ENCODE peak calls at places on chromosomes 13 and 19, in ten cellular contexts. One of them, this sample, is unnamed.

GRCh38 chr19:45090034-45090433 is 2.9 kb upstream of the PPP1R37 start:
- DNase-seq in NCI-H1092 treated with DMSO at 0.1 percent for 48 hours: no peak
- DNase-seq in islet precursor cell: peak; percentile 92
- DNase-seq in amygdala: no peak
- DNase-seq in RCC 7860: no peak
- DNase-seq in fibroblast of pulmonary artery: no peak
- DNase-seq in activated CD8-positive, alpha-beta memory T cell treated with anti-CD3 and anti-CD28 coated beads for 48 hours: no peak
- DNase-seq in transverse colon: no peak
- DNase-seq in pancreas: no peak
- DNase-seq in CD8-positive, alpha-beta memory T cell: no peak
- DNase-seq in this sample: no peak

GRCh38 chr13:79527698-79528097 is 46.7 kb downstream of the NDFIP2 start:
- DNase-seq in NCI-H1092 treated with DMSO at 0.1 percent for 48 hours: no peak
- DNase-seq in islet precursor cell: no peak
- DNase-seq in amygdala: no peak
- DNase-seq in RCC 7860: no peak
- DNase-seq in fibroblast of pulmonary artery: no peak
- DNase-seq in activated CD8-positive, alpha-beta memory T cell treated with anti-CD3 and anti-CD28 coated beads for 48 hours: no peak
- DNase-seq in transverse colon: no peak
- DNase-seq in pancreas: no peak
- DNase-seq in CD8-positive, alpha-beta memory T cell: no peak
- DNase-seq in this sample: no peak

GRCh38 chr19:4515732-4516131 is 2.6 kb downstream of the PLIN4 start:
- DNase-seq in NCI-H1092 treated with DMSO at 0.1 percent for 48 hours: no peak
- DNase-seq in islet precursor cell: no peak
- DNase-seq in amygdala: no peak
- DNase-seq in RCC 7860: no peak
- DNase-seq in fibroblast of pulmonary artery: no peak
- DNase-seq in activated CD8-positive, alpha-beta memory T cell treated with anti-CD3 and anti-CD28 coated beads for 48 hours: no peak
- DNase-seq in transverse colon: no peak
- DNase-seq in pancreas: no peak
- DNase-seq in CD8-positive, alpha-beta memory T cell: no peak
- DNase-seq in this sample: no peak

GRCh38 chr19:46404039-46404883 is 9.1 kb downstream of the CCDC8 start:
- DNase-seq in NCI-H1092 treated with DMSO at 0.1 percent for 48 hours: no peak
- DNase-seq in islet precursor cell: peak; percentile 92
- DNase-seq in amygdala: peak; percentile 32
- DNase-seq in RCC 7860: no peak
- DNase-seq in fibroblast of pulmonary artery: peak; percentile 41
- DNase-seq in activated CD8-positive, alpha-beta memory T cell treated with anti-CD3 and anti-CD28 coated beads for 48 hours: no peak
- DNase-seq in transverse colon: peak; percentile 63
- DNase-seq in pancreas: peak; percentile 72
- DNase-seq in CD8-positive, alpha-beta memory T cell: no peak
- DNase-seq in this sample: no peak

GRCh38 chr19:7928741-7929701 is 3.1 kb upstream of the CTXN1 start:
- DNase-seq in NCI-H1092 treated with DMSO at 0.1 percent for 48 hours: no peak
- DNase-seq in islet precursor cell: peak; percentile 81
- DNase-seq in amygdala: no peak
- DNase-seq in RCC 7860: peak; percentile 53
- DNase-seq in fibroblast of pulmonary artery: peak; percentile 92
- DNase-seq in activated CD8-positive, alpha-beta memory T cell treated with anti-CD3 and anti-CD28 coated beads for 48 hours: peak; percentile 56
- DNase-seq in transverse colon: no peak
- DNase-seq in pancreas: peak; percentile 79
- DNase-seq in CD8-positive, alpha-beta memory T cell: peak; percentile 75
- DNase-seq in this sample: peak; percentile 74

GRCh38 chr13:51826606-51827005 is 18.4 kb downstream of the TMEM272 start:
- DNase-seq in NCI-H1092 treated with DMSO at 0.1 percent for 48 hours: no peak
- DNase-seq in islet precursor cell: no peak
- DNase-seq in amygdala: no peak
- DNase-seq in RCC 7860: no peak
- DNase-seq in fibroblast of pulmonary artery: peak; percentile 31
- DNase-seq in activated CD8-positive, alpha-beta memory T cell treated with anti-CD3 and anti-CD28 coated beads for 48 hours: no peak
- DNase-seq in transverse colon: peak; percentile 37
- DNase-seq in pancreas: no peak
- DNase-seq in CD8-positive, alpha-beta memory T cell: no peak
- DNase-seq in this sample: no peak

GRCh38 chr19:843180-843835 is 2.5 kb downstream of the PRTN3 start:
- DNase-seq in NCI-H1092 treated with DMSO at 0.1 percent for 48 hours: no peak
- DNase-seq in islet precursor cell: peak; percentile 63
- DNase-seq in amygdala: no peak
- DNase-seq in RCC 7860: no peak
- DNase-seq in fibroblast of pulmonary artery: no peak
- DNase-seq in activated CD8-positive, alpha-beta memory T cell treated with anti-CD3 and anti-CD28 coated beads for 48 hours: no peak
- DNase-seq in transverse colon: no peak
- DNase-seq in pancreas: no peak
- DNase-seq in CD8-positive, alpha-beta memory T cell: no peak
- DNase-seq in this sample: peak; percentile 35

GRCh38 chr19:33194527-33194883 is 375 bp downstream of the LRP3 start:
- DNase-seq in NCI-H1092 treated with DMSO at 0.1 percent for 48 hours: no peak
- DNase-seq in islet precursor cell: no peak
- DNase-seq in amygdala: no peak
- DNase-seq in RCC 7860: no peak
- DNase-seq in fibroblast of pulmonary artery: no peak
- DNase-seq in activated CD8-positive, alpha-beta memory T cell treated with anti-CD3 and anti-CD28 coated beads for 48 hours: no peak
- DNase-seq in transverse colon: no peak
- DNase-seq in pancreas: peak; percentile 47
- DNase-seq in CD8-positive, alpha-beta memory T cell: no peak
- DNase-seq in this sample: no peak

GRCh38 chr19:30634431-30634830 is 262.2 kb downstream of the ZNF536 start:
- DNase-seq in NCI-H1092 treated with DMSO at 0.1 percent for 48 hours: no peak
- DNase-seq in islet precursor cell: no peak
- DNase-seq in amygdala: no peak
- DNase-seq in RCC 7860: no peak
- DNase-seq in fibroblast of pulmonary artery: no peak
- DNase-seq in activated CD8-positive, alpha-beta memory T cell treated with anti-CD3 and anti-CD28 coated beads for 48 hours: no peak
- DNase-seq in transverse colon: no peak
- DNase-seq in pancreas: no peak
- DNase-seq in CD8-positive, alpha-beta memory T cell: no peak
- DNase-seq in this sample: no peak

GRCh38 chr19:52786078-52786463 is 520 bp downstream of the ZNF600 start:
- DNase-seq in NCI-H1092 treated with DMSO at 0.1 percent for 48 hours: no peak
- DNase-seq in islet precursor cell: peak; percentile 52
- DNase-seq in amygdala: no peak
- DNase-seq in RCC 7860: no peak
- DNase-seq in fibroblast of pulmonary artery: no peak
- DNase-seq in activated CD8-positive, alpha-beta memory T cell treated with anti-CD3 and anti-CD28 coated beads for 48 hours: no peak
- DNase-seq in transverse colon: peak; percentile 24
- DNase-seq in pancreas: peak; percentile 40
- DNase-seq in CD8-positive, alpha-beta memory T cell: no peak
- DNase-seq in this sample: peak; percentile 13

GRCh38 chr13:30196025-30196424 is 111.3 kb downstream of the KATNAL1 start:
- DNase-seq in NCI-H1092 treated with DMSO at 0.1 percent for 48 hours: peak; percentile 20
- DNase-seq in islet precursor cell: peak; percentile 77
- DNase-seq in amygdala: no peak
- DNase-seq in RCC 7860: no peak
- DNase-seq in fibroblast of pulmonary artery: peak; percentile 8
- DNase-seq in activated CD8-positive, alpha-beta memory T cell treated with anti-CD3 and anti-CD28 coated beads for 48 hours: no peak
- DNase-seq in transverse colon: no peak
- DNase-seq in pancreas: no peak
- DNase-seq in CD8-positive, alpha-beta memory T cell: no peak
- DNase-seq in this sample: no peak

GRCh38 chr13:54536112-54536511 is 1507.5 kb downstream of the OLFM4 start:
- DNase-seq in NCI-H1092 treated with DMSO at 0.1 percent for 48 hours: peak; percentile 3
- DNase-seq in islet precursor cell: no peak
- DNase-seq in amygdala: no peak
- DNase-seq in RCC 7860: no peak
- DNase-seq in fibroblast of pulmonary artery: no peak
- DNase-seq in activated CD8-positive, alpha-beta memory T cell treated with anti-CD3 and anti-CD28 coated beads for 48 hours: no peak
- DNase-seq in transverse colon: no peak
- DNase-seq in pancreas: no peak
- DNase-seq in CD8-positive, alpha-beta memory T cell: no peak
- DNase-seq in this sample: peak; percentile 14

GRCh38 chr13:113114511-113115362 is 7.9 kb upstream of the F10 start:
- DNase-seq in NCI-H1092 treated with DMSO at 0.1 percent for 48 hours: no peak
- DNase-seq in islet precursor cell: peak; percentile 45
- DNase-seq in amygdala: no peak
- DNase-seq in RCC 7860: no peak
- DNase-seq in fibroblast of pulmonary artery: no peak
- DNase-seq in activated CD8-positive, alpha-beta memory T cell treated with anti-CD3 and anti-CD28 coated beads for 48 hours: no peak
- DNase-seq in transverse colon: peak; percentile 5
- DNase-seq in pancreas: no peak
- DNase-seq in CD8-positive, alpha-beta memory T cell: no peak
- DNase-seq in this sample: no peak

GRCh38 chr19:37056776-37057175 is 21.5 kb upstream of the ZNF420 start:
- DNase-seq in NCI-H1092 treated with DMSO at 0.1 percent for 48 hours: no peak
- DNase-seq in islet precursor cell: no peak
- DNase-seq in amygdala: no peak
- DNase-seq in RCC 7860: no peak
- DNase-seq in fibroblast of pulmonary artery: no peak
- DNase-seq in activated CD8-positive, alpha-beta memory T cell treated with anti-CD3 and anti-CD28 coated beads for 48 hours: no peak
- DNase-seq in transverse colon: no peak
- DNase-seq in pancreas: no peak
- DNase-seq in CD8-positive, alpha-beta memory T cell: no peak
- DNase-seq in this sample: no peak

GRCh38 chr13:29022968-29023367 is 202.8 kb downstream of the MTUS2 start:
- DNase-seq in NCI-H1092 treated with DMSO at 0.1 percent for 48 hours: no peak
- DNase-seq in islet precursor cell: no peak
- DNase-seq in amygdala: no peak
- DNase-seq in RCC 7860: no peak
- DNase-seq in fibroblast of pulmonary artery: no peak
- DNase-seq in activated CD8-positive, alpha-beta memory T cell treated with anti-CD3 and anti-CD28 coated beads for 48 hours: no peak
- DNase-seq in transverse colon: no peak
- DNase-seq in pancreas: no peak
- DNase-seq in CD8-positive, alpha-beta memory T cell: no peak
- DNase-seq in this sample: no peak

GRCh38 chr19:7188682-7189629 is 105.3 kb downstream of the INSR start:
- DNase-seq in NCI-H1092 treated with DMSO at 0.1 percent for 48 hours: peak; percentile 44
- DNase-seq in islet precursor cell: no peak
- DNase-seq in amygdala: no peak
- DNase-seq in RCC 7860: no peak
- DNase-seq in fibroblast of pulmonary artery: peak; percentile 50
- DNase-seq in activated CD8-positive, alpha-beta memory T cell treated with anti-CD3 and anti-CD28 coated beads for 48 hours: no peak
- DNase-seq in transverse colon: no peak
- DNase-seq in pancreas: no peak
- DNase-seq in CD8-positive, alpha-beta memory T cell: no peak
- DNase-seq in this sample: no peak

GRCh38 chr19:48631254-48631653 is 5.9 kb downstream of the DBP start:
- DNase-seq in NCI-H1092 treated with DMSO at 0.1 percent for 48 hours: no peak
- DNase-seq in islet precursor cell: no peak
- DNase-seq in amygdala: no peak
- DNase-seq in RCC 7860: no peak
- DNase-seq in fibroblast of pulmonary artery: no peak
- DNase-seq in activated CD8-positive, alpha-beta memory T cell treated with anti-CD3 and anti-CD28 coated beads for 48 hours: no peak
- DNase-seq in transverse colon: no peak
- DNase-seq in pancreas: no peak
- DNase-seq in CD8-positive, alpha-beta memory T cell: no peak
- DNase-seq in this sample: no peak

GRCh38 chr13:99606322-99607089 is 105.2 kb downstream of the TM9SF2 start:
- DNase-seq in NCI-H1092 treated with DMSO at 0.1 percent for 48 hours: peak; percentile 88
- DNase-seq in islet precursor cell: peak; percentile 93
- DNase-seq in amygdala: peak; percentile 87
- DNase-seq in RCC 7860: peak; percentile 66
- DNase-seq in fibroblast of pulmonary artery: peak; percentile 83
- DNase-seq in activated CD8-positive, alpha-beta memory T cell treated with anti-CD3 and anti-CD28 coated beads for 48 hours: peak; percentile 74
- DNase-seq in transverse colon: peak; percentile 93
- DNase-seq in pancreas: peak; percentile 95
- DNase-seq in CD8-positive, alpha-beta memory T cell: peak; percentile 86
- DNase-seq in this sample: peak; percentile 85

GRCh38 chr13:20400774-20401173 is 124.9 kb downstream of the CRYL1 start:
- DNase-seq in NCI-H1092 treated with DMSO at 0.1 percent for 48 hours: no peak
- DNase-seq in islet precursor cell: no peak
- DNase-seq in amygdala: no peak
- DNase-seq in RCC 7860: no peak
- DNase-seq in fibroblast of pulmonary artery: peak; percentile 22
- DNase-seq in activated CD8-positive, alpha-beta memory T cell treated with anti-CD3 and anti-CD28 coated beads for 48 hours: no peak
- DNase-seq in transverse colon: no peak
- DNase-seq in pancreas: no peak
- DNase-seq in CD8-positive, alpha-beta memory T cell: no peak
- DNase-seq in this sample: no peak

GRCh38 chr13:113628291-113629270 is 29.4 kb downstream of the ATP4B start:
- DNase-seq in NCI-H1092 treated with DMSO at 0.1 percent for 48 hours: no peak
- DNase-seq in islet precursor cell: no peak
- DNase-seq in amygdala: no peak
- DNase-seq in RCC 7860: no peak
- DNase-seq in fibroblast of pulmonary artery: no peak
- DNase-seq in activated CD8-positive, alpha-beta memory T cell treated with anti-CD3 and anti-CD28 coated beads for 48 hours: no peak
- DNase-seq in transverse colon: no peak
- DNase-seq in pancreas: peak; percentile 13
- DNase-seq in CD8-positive, alpha-beta memory T cell: no peak
- DNase-seq in this sample: no peak

GRCh38 chr13:21688056-21688455 is 17.2 kb downstream of the FGF9 start:
- DNase-seq in NCI-H1092 treated with DMSO at 0.1 percent for 48 hours: no peak
- DNase-seq in islet precursor cell: no peak
- DNase-seq in amygdala: no peak
- DNase-seq in RCC 7860: no peak
- DNase-seq in fibroblast of pulmonary artery: no peak
- DNase-seq in activated CD8-positive, alpha-beta memory T cell treated with anti-CD3 and anti-CD28 coated beads for 48 hours: no peak
- DNase-seq in transverse colon: no peak
- DNase-seq in pancreas: no peak
- DNase-seq in CD8-positive, alpha-beta memory T cell: no peak
- DNase-seq in this sample: no peak

GRCh38 chr13:110306960-110307696 is at the start of the genes COL4A1 and COL4A2:
- DNase-seq in NCI-H1092 treated with DMSO at 0.1 percent for 48 hours: no peak
- DNase-seq in islet precursor cell: peak; percentile 83
- DNase-seq in amygdala: peak; percentile 33
- DNase-seq in RCC 7860: peak; percentile 24
- DNase-seq in fibroblast of pulmonary artery: peak; percentile 82
- DNase-seq in activated CD8-positive, alpha-beta memory T cell treated with anti-CD3 and anti-CD28 coated beads for 48 hours: no peak
- DNase-seq in transverse colon: peak; percentile 61
- DNase-seq in pancreas: peak; percentile 63
- DNase-seq in CD8-positive, alpha-beta memory T cell: no peak
- DNase-seq in this sample: no peak

GRCh38 chr19:49436381-49437017 is 4.8 kb downstream of the SLC17A7 start:
- DNase-seq in NCI-H1092 treated with DMSO at 0.1 percent for 48 hours: no peak
- DNase-seq in islet precursor cell: peak; percentile 69
- DNase-seq in amygdala: no peak
- DNase-seq in RCC 7860: no peak
- DNase-seq in fibroblast of pulmonary artery: no peak
- DNase-seq in activated CD8-positive, alpha-beta memory T cell treated with anti-CD3 and anti-CD28 coated beads for 48 hours: no peak
- DNase-seq in transverse colon: no peak
- DNase-seq in pancreas: peak; percentile 55
- DNase-seq in CD8-positive, alpha-beta memory T cell: peak; percentile 50
- DNase-seq in this sample: no peak